ENCODE peak calls at places on chromosomes 5 and 9, in five cellular contexts. G, J, N, D and Z are unnamed samples.

GRCh38 chr5:111635946-111636315 is 121.1 kb downstream of the NREP start:
- DNase-seq in G (no peak), J (no peak), N (no peak), D (no peak), Z (no peak)

GRCh38 chr9:91768977-91769916 is 180.8 kb downstream of the ROR2 start:
- DNase-seq in G (no peak), J (no peak), N (no peak), D (no peak), Z (no peak)

GRCh38 chr9:12643686-12644085 is 49.5 kb upstream of the TYRP1 start:
- DNase-seq in G (no peak), J (no peak), N (no peak), D (no peak), Z (no peak)

GRCh38 chr5:14299666-14300065 is 156.5 kb downstream of the TRIO start:
- DNase-seq in G (no peak), J (no peak), N (no peak), D (no peak), Z (no peak)

GRCh38 chr9:128528445-128529160 is 23.8 kb upstream of the SPTAN1 start:
- DNase-seq in G (no peak), J (no peak), N (no peak), D (no peak), Z (no peak)

GRCh38 chr5:142360607-142361120 is 35.8 kb upstream of the SPRY4 start:
- DNase-seq in G (no peak), J (peak), N (peak), D (peak), Z (peak)

GRCh38 chr5:103178167-103178566 is 58.1 kb downstream of the PPIP5K2 start:
- DNase-seq in G (no peak), J (peak), N (no peak), D (no peak), Z (no peak)

GRCh38 chr9:13450723-13451122 is 171.2 kb upstream of the MPDZ start:
- DNase-seq in G (peak), J (no peak), N (no peak), D (no peak), Z (no peak)

GRCh38 chr9:35730486-35730854 is 1.5 kb downstream of the TLN1 start:
- DNase-seq in G (no peak), J (no peak), N (no peak), D (no peak), Z (no peak)

GRCh38 chr5:82991678-82992323 is 85.4 kb downstream of the TMEM167A start:
- DNase-seq in G (no peak), J (no peak), N (no peak), D (no peak), Z (no peak)

GRCh38 chr5:148697177-148697820 is 43.0 kb upstream of the HTR4 start:
- DNase-seq in G (no peak), J (no peak), N (no peak), D (no peak), Z (no peak)

GRCh38 chr5:15757103-15757502 is 257.1 kb downstream of the FBXL7 start:
- DNase-seq in G (no peak), J (no peak), N (no peak), D (no peak), Z (no peak)

GRCh38 chr5:39225405-39226099 is 6.2 kb upstream of the FYB1 start:
- DNase-seq in G (no peak), J (no peak), N (no peak), D (no peak), Z (no peak)

GRCh38 chr5:181265092-181265671 is 4.2 kb upstream of the TRIM52 start:
- DNase-seq in G (no peak), J (no peak), N (no peak), D (no peak), Z (no peak)

GRCh38 chr5:156505101-156505500 is 178.1 kb downstream of the SGCD start:
- DNase-seq in G (no peak), J (no peak), N (no peak), D (no peak), Z (no peak)

GRCh38 chr5:171421331-171422262 is 2.1 kb downstream of the FGF18 start:
- DNase-seq in G (no peak), J (peak), N (no peak), D (no peak), Z (no peak)

GRCh38 chr5:121366515-121366914 is 485.2 kb upstream of the FTMT start:
- DNase-seq in G (no peak), J (no peak), N (no peak), D (no peak), Z (no peak)

GRCh38 chr9:108761530-108762347 is 94.0 kb downstream of the ACTL7B start:
- DNase-seq in G (no peak), J (peak), N (peak), D (peak), Z (peak)

GRCh38 chr5:1255081-1255561 is 29.9 kb downstream of the SLC6A18 start:
- DNase-seq in G (no peak), J (no peak), N (no peak), D (no peak), Z (no peak)

GRCh38 chr9:85521331-85522197 is 220.2 kb downstream of the AGTPBP1 start:
- DNase-seq in G (no peak), J (no peak), N (no peak), D (no peak), Z (no peak)

GRCh38 chr5:180209137-180209581 is at the start of gene RASGEF1C:
- DNase-seq in G (no peak), J (peak), N (peak), D (peak), Z (peak)

GRCh38 chr5:86756839-86757238 is 139.1 kb downstream of the COX7C start:
- DNase-seq in G (no peak), J (no peak), N (no peak), D (no peak), Z (no peak)

GRCh38 chr5:169826618-169827017 is 153.7 kb downstream of the INSYN2B start:
- DNase-seq in G (no peak), J (no peak), N (no peak), D (no peak), Z (no peak)

GRCh38 chr5:157558681-157559080 is 16.9 kb downstream of the ADAM19 start:
- DNase-seq in G (no peak), J (no peak), N (no peak), D (no peak), Z (no peak)

GRCh38 chr9:108439967-108440366 is 415.8 kb downstream of the ACTL7B start:
- DNase-seq in G (no peak), J (no peak), N (no peak), D (no peak), Z (no peak)

GRCh38 chr9:108182950-108183381 is 672.8 kb downstream of the ACTL7B start:
- DNase-seq in G (peak), J (no peak), N (no peak), D (no peak), Z (no peak)

GRCh38 chr9:118446962-118447490 is 742.8 kb downstream of the TLR4 start:
- DNase-seq in G (no peak), J (no peak), N (no peak), D (no peak), Z (no peak)

GRCh38 chr9:79699479-79699878 is 127.7 kb downstream of the TLE4 start:
- DNase-seq in G (no peak), J (no peak), N (no peak), D (no peak), Z (no peak)

GRCh38 chr9:72471096-72471495 is 50.3 kb upstream of the TMC1 start:
- DNase-seq in G (no peak), J (no peak), N (no peak), D (no peak), Z (no peak)

GRCh38 chr9:24846248-24846912 is 300.7 kb upstream of the IZUMO3 start:
- DNase-seq in G (no peak), J (no peak), N (no peak), D (no peak), Z (no peak)

GRCh38 chr9:117400131-117400530 is 14.7 kb downstream of the ASTN2 start:
- DNase-seq in G (no peak), J (no peak), N (no peak), D (no peak), Z (peak)

GRCh38 chr5:151144922-151145321 is 12.7 kb downstream of the ANXA6 start:
- DNase-seq in G (no peak), J (no peak), N (no peak), D (no peak), Z (no peak)

GRCh38 chr9:131815971-131816873 is 76.3 kb upstream of the RAPGEF1 start:
- DNase-seq in G (no peak), J (no peak), N (no peak), D (no peak), Z (peak)

GRCh38 chr9:131814714-131815113 is 74.8 kb upstream of the RAPGEF1 start:
- DNase-seq in G (no peak), J (no peak), N (no peak), D (no peak), Z (no peak)

GRCh38 chr9:131817073-131817472 is 77.2 kb upstream of the RAPGEF1 start:
- DNase-seq in G (no peak), J (no peak), N (no peak), D (no peak), Z (no peak)

GRCh38 chr9:131817627-131818026 is 77.8 kb upstream of the RAPGEF1 start:
- DNase-seq in G (no peak), J (no peak), N (no peak), D (no peak), Z (no peak)

GRCh38 chr9:131818089-131818488 is 78.2 kb upstream of the RAPGEF1 start:
- DNase-seq in G (no peak), J (no peak), N (no peak), D (no peak), Z (no peak)
- TF ChIP-seq JUND in G (no peak), J (no peak), N (no peak), D (no peak), Z (no peak)

DNA sequence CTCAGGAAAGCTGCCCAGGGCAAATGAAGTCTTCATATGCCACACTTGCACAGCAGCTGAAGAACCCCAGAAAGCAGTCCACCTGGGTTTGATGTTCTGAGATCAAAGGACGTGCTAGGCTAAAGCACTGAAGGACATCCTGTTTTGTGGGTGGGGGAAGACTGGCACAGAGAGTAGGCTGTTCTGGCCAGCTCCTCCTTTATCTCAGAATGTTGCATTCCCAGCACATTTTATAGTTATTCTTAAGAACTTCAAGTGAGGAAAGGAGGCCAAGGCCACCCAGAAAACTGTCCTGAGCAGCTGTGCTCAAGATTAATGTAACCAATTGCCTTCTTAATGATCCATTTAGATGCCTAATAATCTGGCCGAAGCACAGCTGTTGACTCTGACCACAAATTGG is 10.9 kb downstream of the SHOC1 start:
- DNase-seq in G (no peak), J (no peak), N (no peak), D (no peak), Z (no peak)
- TF ChIP-seq JUND in G (no peak), J (no peak), N (no peak), D (no peak), Z (no peak)

GRCh38 chr9:136239135-136239962 is 6.3 kb downstream of the QSOX2 start:
- DNase-seq in G (no peak), J (no peak), N (no peak), D (no peak), Z (no peak)
- TF ChIP-seq JUND in G (no peak), J (no peak), N (no peak), D (no peak), Z (no peak)

DNA sequence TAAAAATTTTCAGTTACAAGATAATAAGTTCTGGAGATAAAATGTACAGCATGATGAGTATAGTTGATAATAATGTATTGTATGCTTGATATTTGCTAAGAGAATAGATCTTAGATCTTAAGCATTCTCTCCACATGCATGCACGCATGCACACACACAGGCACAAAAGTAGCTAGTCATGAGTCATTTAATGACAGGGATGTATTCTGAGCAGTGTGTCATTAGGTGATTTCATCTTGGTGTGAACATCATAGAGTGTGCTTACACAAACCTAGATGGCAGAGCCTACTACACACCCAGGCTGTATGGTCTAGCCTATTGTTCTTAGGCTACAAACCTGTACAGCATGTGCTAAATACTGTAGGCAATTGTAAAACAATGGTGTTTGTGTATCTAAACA is 124.2 kb downstream of the PTTG1 start:
- DNase-seq in G (no peak), J (no peak), N (no peak), D (no peak), Z (no peak)
- TF ChIP-seq JUND in G (no peak), J (no peak), N (no peak), D (no peak), Z (no peak)

DNA sequence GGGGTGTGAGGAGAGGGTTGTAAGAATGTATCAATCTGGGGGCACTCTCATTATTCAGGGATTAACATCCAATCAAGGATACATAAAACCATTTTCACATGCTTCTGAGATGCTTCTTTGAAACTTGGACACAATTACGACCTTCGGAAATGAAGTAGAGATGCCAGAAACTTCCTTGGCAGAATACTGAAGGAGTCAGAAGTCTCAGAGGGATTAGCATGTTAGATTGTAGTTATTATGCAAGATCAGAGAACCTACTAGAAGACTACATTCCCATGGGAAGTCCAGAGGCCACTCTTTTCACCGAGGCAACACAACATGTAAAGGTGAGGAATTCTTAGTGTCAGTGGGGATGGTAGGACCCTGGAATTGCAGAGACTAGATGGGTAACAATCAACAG is 5.1 kb upstream of the SLC22A4 start:
- DNase-seq in G (no peak), J (no peak), N (no peak), D (no peak), Z (no peak)
- TF ChIP-seq JUND in G (no peak), J (no peak), N (no peak), D (no peak), Z (no peak)

DNA sequence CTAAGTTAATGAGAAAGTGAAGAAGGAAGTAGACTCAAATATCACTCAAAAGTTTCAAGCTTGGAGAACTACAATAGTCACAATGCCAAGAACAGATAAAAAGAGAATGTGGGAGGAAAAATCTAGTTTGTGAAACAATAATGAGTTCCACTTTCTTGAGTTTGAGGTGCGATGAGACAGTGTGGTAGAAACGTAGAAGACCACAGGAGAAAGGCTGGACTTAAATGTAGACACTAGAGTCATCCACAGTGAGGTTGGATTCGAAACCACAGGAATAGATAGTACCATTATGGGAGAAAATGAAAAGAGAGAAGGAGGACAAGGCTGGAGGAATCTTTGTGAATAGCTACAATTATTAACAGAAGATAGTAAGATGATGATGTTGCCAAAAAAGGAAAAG is 141.1 kb upstream of the LRRTM2 start:
- DNase-seq in G (no peak), J (no peak), N (no peak), D (no peak), Z (no peak)
- TF ChIP-seq JUND in G (no peak), J (no peak), N (no peak), D (no peak), Z (no peak)